ENCODE peak calls at places on chromosomes 11 and 22, in nine cellular contexts. C is endothelial cell of umbilical vein; E is nephron progenitor cell; Z is CD4-positive, alpha-beta T cell; T is kidney epithelial cell; Q is cardiac fibroblast; D is A549; G is fibroblast of lung; N is thoracic aorta. J is an unnamed sample.

GRCh38 chr11:11349870-11350325 is 3.2 kb downstream of the CSNK2A3 start:
- DNase-seq in C (peak), E (no peak), Z (no peak), T (peak), Q (peak), D (no peak), G (peak), N (no peak), J (no peak)

GRCh38 chr11:111941963-111942362 is 4.8 kb downstream of the DIXDC1 start:
- DNase-seq in C (no peak), E (no peak), Z (no peak), T (no peak), Q (no peak), D (no peak), G (no peak), N (no peak), J (no peak)

GRCh38 chr22:46178755-46179505 is 28.6 kb downstream of the PPARA start:
- DNase-seq in C (no peak), E (no peak), Z (no peak), T (no peak), Q (no peak), D (no peak), G (no peak), N (no peak), J (no peak)

GRCh38 chr11:94790771-94791180 is 22.6 kb downstream of the AMOTL1 start:
- DNase-seq in C (no peak), E (no peak), Z (no peak), T (no peak), Q (no peak), D (no peak), G (peak), N (no peak), J (no peak)

GRCh38 chr11:123507043-123507442 is 77.0 kb downstream of the GRAMD1B start:
- DNase-seq in C (no peak), E (no peak), Z (no peak), T (no peak), Q (no peak), D (no peak), G (peak), N (no peak), J (no peak)

GRCh38 chr11:65849366-65849765 is 8.6 kb downstream of the CFL1 start:
- DNase-seq in C (no peak), E (no peak), Z (no peak), T (no peak), Q (no peak), D (no peak), G (no peak), N (no peak), J (no peak)

GRCh38 chr11:126494831-126495230 is 139.3 kb downstream of the ST3GAL4 start:
- DNase-seq in C (no peak), E (no peak), Z (no peak), T (no peak), Q (no peak), D (no peak), G (no peak), N (no peak), J (no peak)

GRCh38 chr11:134483291-134483690 is 71.2 kb upstream of the B3GAT1 start:
- DNase-seq in C (no peak), E (no peak), Z (no peak), T (no peak), Q (no peak), D (no peak), G (no peak), N (no peak), J (no peak)

GRCh38 chr22:44120314-44120704 is 60.4 kb upstream of the PARVG start:
- DNase-seq in C (no peak), E (no peak), Z (no peak), T (no peak), Q (no peak), D (no peak), G (no peak), N (no peak), J (no peak)

GRCh38 chr11:9765320-9766101 is 101.6 kb downstream of the SWAP70 start:
- DNase-seq in C (peak), E (peak), Z (no peak), T (no peak), Q (peak), D (no peak), G (peak), N (no peak), J (peak)

GRCh38 chr11:113504586-113504985 is 29.4 kb upstream of the DRD2 start:
- DNase-seq in C (no peak), E (no peak), Z (no peak), T (no peak), Q (peak), D (no peak), G (no peak), N (no peak), J (no peak)

GRCh38 chr11:1125803-1126202 is 31.9 kb upstream of the MUC5AC start:
- DNase-seq in C (no peak), E (no peak), Z (no peak), T (no peak), Q (no peak), D (no peak), G (no peak), N (no peak), J (no peak)

GRCh38 chr11:8327761-8328192 is 64.1 kb upstream of the LMO1 start:
- DNase-seq in C (no peak), E (no peak), Z (no peak), T (no peak), Q (no peak), D (no peak), G (peak), N (no peak), J (no peak)

GRCh38 chr11:112655386-112655785 is 305.8 kb upstream of the NCAM1 start:
- DNase-seq in C (no peak), E (no peak), Z (no peak), T (no peak), Q (peak), D (no peak), G (peak), N (peak), J (no peak)

GRCh38 chr11:10893713-10894112 is 35.9 kb upstream of the ZBED5 start:
- DNase-seq in C (no peak), E (no peak), Z (no peak), T (peak), Q (peak), D (peak), G (peak), N (no peak), J (no peak)

GRCh38 chr11:20014067-20014402 is 146.2 kb downstream of the DBX1 start:
- DNase-seq in C (no peak), E (no peak), Z (no peak), T (no peak), Q (no peak), D (no peak), G (no peak), N (no peak), J (no peak)

GRCh38 chr11:10236850-10237249 is 57.2 kb downstream of the SBF2 start:
- DNase-seq in C (no peak), E (no peak), Z (no peak), T (no peak), Q (no peak), D (no peak), G (no peak), N (no peak), J (no peak)

GRCh38 chr22:33747576-33748180 is 172.6 kb downstream of the LARGE1 start:
- DNase-seq in C (no peak), E (no peak), Z (no peak), T (no peak), Q (no peak), D (no peak), G (no peak), N (no peak), J (no peak)

GRCh38 chr11:110525883-110526282 is 96.1 kb downstream of the FDX1 start:
- DNase-seq in C (no peak), E (no peak), Z (no peak), T (no peak), Q (peak), D (no peak), G (peak), N (no peak), J (no peak)

GRCh38 chr22:43891360-43892182 is at the start of gene PNPLA5:
- DNase-seq in C (no peak), E (peak), Z (no peak), T (no peak), Q (no peak), D (no peak), G (peak), N (no peak), J (no peak)

GRCh38 chr11:75896843-75897419 is 81.9 kb downstream of the UVRAG start:
- DNase-seq in C (peak), E (no peak), Z (no peak), T (no peak), Q (peak), D (peak), G (peak), N (no peak), J (no peak)

GRCh38 chr11:19742595-19743292 is 30.1 kb downstream of the NAV2 start:
- DNase-seq in C (peak), E (peak), Z (peak), T (no peak), Q (peak), D (peak), G (peak), N (no peak), J (peak)

GRCh38 chr22:21038405-21038804 is 6.0 kb upstream of the SLC7A4 start:
- DNase-seq in C (no peak), E (no peak), Z (no peak), T (no peak), Q (peak), D (no peak), G (peak), N (no peak), J (no peak)

GRCh38 chr11:17314232-17314547 is 37.4 kb upstream of the NCR3LG1 start:
- DNase-seq in C (peak), E (no peak), Z (no peak), T (peak), Q (peak), D (no peak), G (peak), N (no peak), J (no peak)

GRCh38 chr22:31947296-31947695 is 3.0 kb downstream of the YWHAH start:
- DNase-seq in C (peak), E (no peak), Z (no peak), T (no peak), Q (peak), D (peak), G (no peak), N (no peak), J (no peak)
- TF ChIP-seq CTCF in C (peak), E (no peak), Z (peak), T (peak), Q (peak), D (peak), G (no peak), N (no peak), J (no peak)

GRCh38 chr22:36577019-36577418 is 48.1 kb upstream of the EIF3D start:
- DNase-seq in C (no peak), E (no peak), Z (no peak), T (peak), Q (peak), D (peak), G (peak), N (no peak), J (no peak)
- TF ChIP-seq CTCF in C (no peak), E (no peak), Z (no peak), T (peak), Q (no peak), D (no peak), G (no peak), N (no peak), J (no peak)

GRCh38 chr11:129699711-129700304 is 115.8 kb upstream of the TMEM45B start:
- DNase-seq in C (no peak), E (no peak), Z (no peak), T (no peak), Q (no peak), D (no peak), G (no peak), N (no peak), J (no peak)
- TF ChIP-seq CTCF in C (no peak), E (no peak), Z (no peak), T (no peak), Q (no peak), D (no peak), G (no peak), N (no peak), J (no peak)

GRCh38 chr22:17797721-17798559 is 23.7 kb upstream of the BID start:
- DNase-seq in C (no peak), E (no peak), Z (no peak), T (no peak), Q (no peak), D (no peak), G (no peak), N (no peak), J (no peak)
- TF ChIP-seq CTCF in C (no peak), E (no peak), Z (no peak), T (no peak), Q (no peak), D (no peak), G (no peak), N (no peak), J (no peak)

GRCh38 chr11:62588966-62589637 is 2.2 kb downstream of the TUT1 start:
- DNase-seq in C (peak), E (no peak), Z (no peak), T (no peak), Q (no peak), D (no peak), G (no peak), N (no peak), J (no peak)
- TF ChIP-seq CTCF in C (peak), E (peak), Z (no peak), T (peak), Q (peak), D (peak), G (peak), N (no peak), J (peak)

GRCh38 chr11:72348250-72348649 is 86.1 kb downstream of the CLPB start:
- DNase-seq in C (no peak), E (no peak), Z (no peak), T (no peak), Q (no peak), D (no peak), G (no peak), N (no peak), J (no peak)
- TF ChIP-seq CTCF in C (no peak), E (no peak), Z (no peak), T (peak), Q (no peak), D (no peak), G (no peak), N (no peak), J (no peak)

GRCh38 chr22:30803679-30804078 is 109.0 kb downstream of the OSBP2 start:
- DNase-seq in C (no peak), E (no peak), Z (no peak), T (no peak), Q (no peak), D (no peak), G (no peak), N (no peak), J (no peak)

GRCh38 chr22:30801695-30802094 is 107.0 kb downstream of the OSBP2 start:
- DNase-seq in C (no peak), E (no peak), Z (no peak), T (no peak), Q (no peak), D (no peak), G (no peak), N (no peak), J (no peak)

GRCh38 chr22:30804626-30805025 is 110.0 kb downstream of the OSBP2 start:
- DNase-seq in C (no peak), E (no peak), Z (no peak), T (no peak), Q (no peak), D (no peak), G (peak), N (no peak), J (no peak)

GRCh38 chr22:30806391-30806861 is 111.8 kb downstream of the OSBP2 start:
- DNase-seq in C (peak), E (peak), Z (no peak), T (peak), Q (peak), D (no peak), G (peak), N (no peak), J (no peak)

GRCh38 chr22:30802202-30803166 is 107.8 kb downstream of the OSBP2 start:
- DNase-seq in C (peak), E (peak), Z (peak), T (peak), Q (peak), D (peak), G (peak), N (peak), J (peak)
- TF ChIP-seq CTCF in C (peak), E (peak), Z (no peak), T (no peak), Q (peak), D (no peak), G (no peak), N (peak), J (no peak)

GRCh38 chr11:29261831-29262230 is 755.0 kb downstream of the KCNA4 start:
- DNase-seq in C (no peak), E (no peak), Z (no peak), T (no peak), Q (no peak), D (no peak), G (no peak), N (no peak), J (no peak)

GRCh38 chr11:29263971-29264682 is 752.7 kb downstream of the KCNA4 start:
- DNase-seq in C (no peak), E (no peak), Z (no peak), T (no peak), Q (peak), D (no peak), G (peak), N (no peak), J (no peak)

GRCh38 chr11:29258411-29258810 is 758.4 kb downstream of the KCNA4 start:
- DNase-seq in C (no peak), E (no peak), Z (no peak), T (no peak), Q (no peak), D (no peak), G (no peak), N (no peak), J (no peak)

GRCh38 chr11:29256580-29256979 is 760.2 kb downstream of the KCNA4 start:
- DNase-seq in C (no peak), E (no peak), Z (no peak), T (no peak), Q (no peak), D (no peak), G (peak), N (no peak), J (no peak)

DNA sequence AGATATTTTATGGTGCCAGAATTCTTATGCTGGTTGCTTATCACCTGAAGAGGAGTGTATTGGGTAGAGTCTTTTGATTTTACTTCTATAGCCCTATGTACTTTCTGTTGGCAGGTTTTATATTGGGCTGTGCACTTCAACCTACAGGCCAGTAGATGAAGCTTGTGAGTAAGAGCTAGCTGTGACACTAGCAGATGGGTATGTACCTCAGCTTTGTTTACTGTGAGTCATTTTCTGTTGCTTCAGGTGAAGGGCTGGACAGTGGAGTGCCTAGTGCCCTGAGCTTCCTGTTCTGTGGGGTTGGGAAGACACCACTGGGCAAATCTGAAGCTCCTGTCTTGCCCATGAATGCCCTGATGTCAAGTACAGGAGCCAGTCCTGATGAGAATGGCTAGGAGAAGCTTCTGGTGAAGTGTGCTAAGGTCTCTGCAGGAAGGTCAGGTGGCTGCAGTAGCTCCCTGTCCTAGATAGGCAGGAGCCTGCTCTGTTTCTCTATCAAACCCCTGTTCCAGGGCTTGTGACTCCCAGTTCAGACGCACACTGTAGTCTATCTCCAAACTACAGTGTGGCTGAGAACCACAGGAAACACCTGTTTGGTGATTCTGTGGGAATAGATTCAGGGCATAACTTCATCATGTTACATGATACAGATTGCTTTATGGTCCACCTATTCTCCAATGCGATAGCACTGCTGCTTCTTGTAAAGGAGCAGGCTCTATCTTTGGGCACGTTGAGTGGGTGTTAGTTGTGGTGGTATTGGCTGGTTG is 755.7 kb downstream of the KCNA4 start:
- DNase-seq in C (peak), E (no peak), Z (no peak), T (peak), Q (no peak), D (peak), G (peak), N (no peak), J (no peak)
- TF ChIP-seq CTCF in C (no peak), E (no peak), Z (no peak), T (peak), Q (peak), D (peak), G (no peak), N (no peak), J (no peak)